ENCODE peak calls at places on chromosomes 11 and 22, in seven cellular contexts. F is endothelial cell of umbilical vein; K is mucosa of descending colon; B is stimulated activated CD8-positive, alpha-beta memory T cell treated with anti-CD3 and anti-CD28 coated beads, Interleukin-15, amount 100 ng/mL, for 1 hour; J is kidney epithelial cell; X is adipocyte; D is activated CD8-positive, alpha-beta memory T cell treated with anti-CD3 and anti-CD28 coated beads, Interleukin-2, amount 50 U/mL, for 48 hours. Y is an unnamed sample.

GRCh38 chr22:29621761-29622526 is 18.5 kb downstream of the NF2 start:
- DNase-seq in D (no peak), F (peak), J (peak), B (no peak), K (no peak), X (peak), Y (no peak)

GRCh38 chr11:64360403-64360980 is 1.5 kb downstream of the RPS6KA4 start:
- DNase-seq in B (no peak), K (no peak), X (no peak), F (no peak), D (no peak), J (no peak), Y (no peak)

GRCh38 chr11:26286472-26287066 is 45.4 kb upstream of the ANO3 start:
- DNase-seq in K (no peak), F (peak), D (no peak), X (peak), B (no peak), J (no peak), Y (no peak)

GRCh38 chr11:86372586-86372985 is 2.1 kb upstream of the CCDC81 start:
- DNase-seq in X (no peak), J (no peak), D (no peak), B (no peak), K (no peak), F (no peak), Y (no peak)

GRCh38 chr11:130071211-130071712 is 1.6 kb downstream of the APLP2 start:
- DNase-seq in F (peak), K (no peak), J (no peak), X (peak), B (no peak), D (no peak), Y (no peak)

GRCh38 chr22:45271667-45272188 is 13.0 kb upstream of the UPK3A start:
- DNase-seq in K (no peak), X (peak), F (no peak), D (no peak), B (no peak), J (no peak), Y (no peak)

GRCh38 chr11:27244900-27245299 is 118.1 kb downstream of the CCDC34 start:
- DNase-seq in B (no peak), D (no peak), J (no peak), F (no peak), X (no peak), K (no peak), Y (no peak)

GRCh38 chr11:27795955-27796861 is 96.0 kb upstream of the BDNF start:
- DNase-seq in D (no peak), X (peak), B (no peak), F (no peak), K (peak), J (no peak), Y (no peak)

GRCh38 chr22:17982572-17983141 is 41.7 kb downstream of the MICAL3 start:
- DNase-seq in X (no peak), J (no peak), D (no peak), F (no peak), K (no peak), B (no peak), Y (no peak)

GRCh38 chr11:2158291-2158737 is 2.7 kb downstream of the INS start:
- DNase-seq in D (no peak), K (no peak), F (no peak), J (no peak), B (no peak), X (no peak), Y (no peak)

GRCh38 chr11:17396598-17397310 is 8.3 kb upstream of the KCNJ11 start:
- DNase-seq in K (no peak), X (no peak), F (no peak), D (no peak), B (no peak), J (no peak), Y (no peak)

GRCh38 chr22:26559961-26560575 is 29.9 kb downstream of the TPST2 start:
- DNase-seq in J (no peak), X (no peak), F (no peak), D (no peak), K (no peak), B (no peak), Y (no peak)

GRCh38 chr11:86931059-86931964 is 23.9 kb downstream of the FZD4 start:
- DNase-seq in B (no peak), X (peak), J (no peak), F (peak), K (no peak), D (no peak), Y (no peak)

GRCh38 chr11:114159802-114160588 is 100.5 kb downstream of the ZBTB16 start:
- DNase-seq in D (peak), F (peak), K (peak), X (peak), J (peak), B (peak), Y (peak)

GRCh38 chr11:130553306-130553705 is 104.9 kb downstream of the ADAMTS15 start:
- DNase-seq in F (no peak), D (no peak), K (no peak), B (no peak), J (no peak), X (peak), Y (no peak)

GRCh38 chr11:16861867-16862266 is 123.4 kb downstream of the C11orf58 start:
- DNase-seq in K (no peak), F (no peak), B (no peak), X (no peak), J (no peak), D (no peak), Y (no peak)

GRCh38 chr11:122307480-122308085 is 191.6 kb upstream of the BLID start:
- DNase-seq in J (no peak), X (no peak), D (no peak), K (no peak), B (no peak), F (no peak), Y (no peak)

GRCh38 chr11:70079691-70080090 is 1.6 kb downstream of the ANO1 start:
- DNase-seq in K (no peak), F (no peak), B (no peak), D (no peak), J (no peak), X (no peak), Y (no peak)

GRCh38 chr22:30863161-30863833 is 105.3 kb downstream of the MORC2 start:
- DNase-seq in K (peak), F (no peak), X (no peak), J (no peak), B (no peak), D (no peak), Y (no peak)

Y was measured in GOT3.